ENCODE peak calls at places on chromosomes 5 and 9, in five cellular contexts. O is HFF-Myc, F is HCT116, L is tibial nerve, V is fibroblast of pulmonary artery. H is an unnamed sample.

GRCh38 chr9:38067611-38067891 is 1.5 kb downstream of the SHB start:
- DNase-seq in O (no peak), F (no peak), L (no peak), V (no peak), H (no peak)

GRCh38 chr5:57887851-57888621 is 405.4 kb upstream of the ACTBL2 start:
- DNase-seq in O (no peak), F (peak), L (no peak), V (peak), H (peak)

GRCh38 chr5:128304121-128304520 is 220.6 kb downstream of the SLC12A2 start:
- DNase-seq in O (peak), F (no peak), L (no peak), V (peak), H (no peak)

GRCh38 chr5:151150484-151151262 is 6.9 kb downstream of the ANXA6 start:
- DNase-seq in O (no peak), F (no peak), L (no peak), V (peak), H (no peak)

GRCh38 chr9:10268500-10269485 is 344.0 kb downstream of the PTPRD start:
- DNase-seq in O (no peak), F (no peak), L (no peak), V (peak), H (peak)

GRCh38 chr9:106921341-106921899 is 58.5 kb downstream of the ZNF462 start:
- DNase-seq in O (peak), F (peak), L (no peak), V (peak), H (peak)

GRCh38 chr9:123235448-123235847 is 32.9 kb downstream of the STRBP start:
- DNase-seq in O (no peak), F (no peak), L (no peak), V (no peak), H (no peak)

GRCh38 chr9:5089737-5090136 is 95.7 kb downstream of the INSL6 start:
- DNase-seq in O (no peak), F (no peak), L (no peak), V (no peak), H (no peak)

GRCh38 chr9:135334953-135335460 is 144.6 kb upstream of the PPP1R26 start:
- DNase-seq in O (no peak), F (no peak), L (no peak), V (no peak), H (no peak)

GRCh38 chr5:42772265-42772993 is 15.8 kb downstream of the CCDC152 start:
- DNase-seq in O (no peak), F (no peak), L (no peak), V (peak), H (peak)

GRCh38 chr5:110476164-110476563 is 250.3 kb downstream of the TMEM232 start:
- DNase-seq in O (no peak), F (no peak), L (no peak), V (no peak), H (no peak)

GRCh38 chr5:58188287-58188651 is 271.6 kb downstream of the PLK2 start:
- DNase-seq in O (no peak), F (peak), L (no peak), V (peak), H (peak)

GRCh38 chr5:65862384-65862783 is 64.0 kb upstream of the ERBIN start:
- DNase-seq in O (no peak), F (no peak), L (no peak), V (no peak), H (no peak)

GRCh38 chr9:504921-505821 is 290.5 kb downstream of the DOCK8 start:
- DNase-seq in O (no peak), F (no peak), L (no peak), V (no peak), H (peak)

DNA sequence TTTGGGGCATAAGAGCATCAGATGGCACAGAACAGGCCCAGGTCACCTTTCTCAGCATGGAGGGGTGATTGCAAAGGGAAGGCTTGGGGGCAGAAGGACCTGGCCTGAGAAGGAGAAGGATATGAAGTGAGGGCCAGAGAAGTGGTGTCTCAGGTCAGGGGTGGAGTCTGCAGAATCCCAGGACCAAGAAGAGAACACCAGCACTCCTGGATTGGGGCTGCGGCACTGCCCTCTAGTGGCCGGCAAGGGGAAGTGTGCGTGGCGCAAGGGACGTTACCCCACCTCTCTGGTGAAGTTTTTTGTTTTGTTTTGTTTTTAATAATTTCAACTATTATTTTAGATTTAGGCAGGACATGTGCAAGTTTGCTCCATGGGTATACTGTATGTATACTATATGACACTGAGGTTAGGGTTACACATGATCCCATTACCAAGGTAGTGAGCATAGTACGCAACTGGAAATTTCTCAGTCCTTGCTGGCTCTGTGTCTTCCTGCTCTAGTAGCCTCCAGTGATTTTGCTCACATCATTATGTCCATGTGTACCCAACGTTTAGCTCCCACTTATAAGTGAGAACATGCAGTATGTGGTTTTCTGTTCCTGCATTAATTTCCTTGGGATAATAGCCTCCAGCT is 1548.6 kb downstream of the EFNA5 start:
- DNase-seq in O (peak), F (peak), L (no peak), V (peak), H (peak)
- TF ChIP-seq CTCF in O (peak), F (peak), L (no peak), V (peak), H (peak)

DNA sequence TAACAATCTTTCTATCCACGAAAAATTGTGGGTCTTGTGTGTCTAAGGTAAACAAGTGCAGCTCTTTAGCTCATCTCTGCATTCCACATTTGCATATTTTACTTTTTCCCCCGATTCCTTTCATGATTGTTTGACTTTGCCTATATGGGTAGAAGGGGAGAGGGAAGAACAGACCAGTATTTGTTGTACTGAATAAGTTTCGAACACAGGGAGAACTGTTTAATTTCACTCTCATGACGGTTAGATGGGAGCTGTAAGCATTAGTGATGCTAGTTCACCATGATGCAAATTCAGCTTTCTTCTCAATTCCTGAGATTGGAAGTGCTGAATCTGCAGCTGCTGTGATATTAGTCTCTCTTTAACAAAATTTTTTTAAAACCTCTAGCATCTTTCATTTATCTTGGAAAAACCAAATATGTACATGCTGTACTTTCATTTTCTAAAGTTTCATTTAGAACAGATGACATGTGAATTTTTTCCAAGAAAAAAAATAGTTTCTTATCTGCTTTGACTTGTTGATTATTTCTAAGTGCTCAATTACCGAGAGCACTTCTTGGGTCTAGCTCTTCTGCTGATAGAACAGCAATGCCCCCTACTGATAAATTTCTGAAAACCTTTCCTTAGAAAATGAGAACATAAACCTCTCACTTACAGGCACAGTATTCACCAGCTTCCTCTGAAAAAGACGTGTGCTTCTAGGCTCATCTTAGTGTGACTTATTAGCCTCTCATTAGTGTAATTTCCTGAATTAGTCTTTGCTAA is 149.5 kb downstream of the BAAT start:
- DNase-seq in O (no peak), F (peak), L (no peak), V (peak), H (no peak)
- TF ChIP-seq CTCF in O (no peak), F (peak), L (peak), V (peak), H (no peak)

GRCh38 chr9:97220894-97221477 is 86.5 kb upstream of the CCDC180 start:
- DNase-seq in O (no peak), F (no peak), L (no peak), V (no peak), H (no peak)
- TF ChIP-seq CTCF in O (no peak), F (no peak), L (no peak), V (no peak), H (no peak)

GRCh38 chr5:33381243-33381642 is 59.5 kb upstream of the TARS1 start:
- DNase-seq in O (no peak), F (no peak), L (no peak), V (no peak), H (no peak)

GRCh38 chr5:33375900-33376299 is 64.9 kb upstream of the TARS1 start:
- DNase-seq in O (no peak), F (no peak), L (no peak), V (no peak), H (no peak)

GRCh38 chr5:33379757-33380156 is 61.0 kb upstream of the TARS1 start:
- DNase-seq in O (no peak), F (peak), L (no peak), V (peak), H (no peak)
- TF ChIP-seq CTCF in O (peak), F (peak), L (no peak), V (peak), H (no peak)

H was measured in Calu3.